ENCODE peak calls at places on chromosomes 12 and 14, in eight cellular contexts. V is HCT116, Q is activated gamma-delta T cell treated with Interleukin-2 at 50 U/mL for 16 hours, O is upper lobe of right lung, B is H9, Y is C1 segment of cervical spinal cord, U is hippocampal formation, Z is T-helper 9 cell. E is an unnamed sample.

GRCh38 chr14:73795974-73796373 is 55.7 kb upstream of the PTGR2 start:
- DNase-seq in B (no peak), V (peak), Y (no peak), O (no peak), Q (no peak), U (no peak), Z (no peak), E (no peak)

GRCh38 chr14:83566567-83566966 is 1963.4 kb upstream of the FLRT2 start:
- DNase-seq in V (no peak), Z (no peak), O (no peak), Y (no peak), U (no peak), Q (no peak), B (no peak), E (no peak)

GRCh38 chr12:112855375-112855774 is 51.4 kb upstream of the OAS1 start:
- DNase-seq in B (peak), Q (no peak), Y (no peak), V (peak), O (no peak), U (no peak), Z (no peak), E (no peak)

GRCh38 chr14:21191809-21192446 is 36.1 kb upstream of the OR5AU1 start:
- DNase-seq in Q (peak), V (peak), U (no peak), Y (peak), B (peak), Z (peak), O (peak), E (peak)

GRCh38 chr12:28517101-28517500 is 326.8 kb downstream of the CCDC91 start:
- DNase-seq in Y (no peak), O (no peak), Z (no peak), U (no peak), B (no peak), V (no peak), Q (no peak), E (no peak)

GRCh38 chr12:25997401-25997973 is 39.0 kb downstream of the RASSF8 start:
- DNase-seq in O (no peak), Z (no peak), V (peak), U (no peak), B (no peak), Q (no peak), Y (no peak), E (no peak)

GRCh38 chr14:91417983-91418386 is 365 bp upstream of the CCDC88C start:
- DNase-seq in Q (peak), Z (peak), V (peak), Y (peak), U (no peak), O (peak), B (peak), E (peak)

GRCh38 chr14:20493634-20494033 is 11.7 kb upstream of the RNASE10 start:
- DNase-seq in Q (no peak), V (no peak), O (no peak), U (no peak), B (no peak), Z (no peak), Y (peak), E (no peak)

GRCh38 chr14:38339704-38340103 is 83.8 kb upstream of the CLEC14A start:
- DNase-seq in Z (no peak), O (no peak), B (no peak), Y (no peak), V (no peak), Q (no peak), U (no peak), E (no peak)

GRCh38 chr12:78403681-78404080 is 460.9 kb upstream of the SYT1 start:
- DNase-seq in B (no peak), Y (no peak), Q (no peak), V (no peak), O (no peak), Z (no peak), U (no peak), E (no peak)

GRCh38 chr12:118581396-118581795 is 205.0 kb downstream of the SUDS3 start:
- DNase-seq in O (no peak), B (no peak), V (no peak), Q (no peak), U (peak), Y (no peak), Z (no peak), E (no peak)

GRCh38 chr14:22276913-22277816 is 311.9 kb downstream of the DAD1 start:
- DNase-seq in Q (no peak), U (no peak), Z (no peak), O (no peak), Y (no peak), B (no peak), V (peak), E (no peak)

GRCh38 chr12:88775742-88776151 is 195.5 kb upstream of the KITLG start:
- DNase-seq in Y (no peak), Z (no peak), V (no peak), B (no peak), U (no peak), Q (no peak), O (no peak), E (no peak)

GRCh38 chr12:75877588-75878381 is 153.8 kb downstream of the PHLDA1 start:
- DNase-seq in V (no peak), Q (no peak), Z (no peak), Y (no peak), U (no peak), O (no peak), B (no peak), E (no peak)

GRCh38 chr12:57603758-57604453 is 718 bp upstream of the DTX3 start:
- DNase-seq in Q (no peak), V (no peak), B (peak), U (peak), Y (no peak), O (no peak), Z (no peak), E (no peak)

GRCh38 chr12:103794814-103795213 is 46.2 kb downstream of the NT5DC3 start:
- DNase-seq in Q (no peak), V (no peak), B (no peak), O (no peak), Z (no peak), Y (peak), U (no peak), E (no peak)

GRCh38 chr12:3578557-3578956 is 87.6 kb downstream of the PRMT8 start:
- DNase-seq in B (no peak), U (no peak), O (peak), Z (no peak), Y (no peak), Q (no peak), V (no peak), E (no peak)

GRCh38 chr14:38254565-38255407 is 1.1 kb downstream of the CLEC14A start:
- DNase-seq in O (no peak), Q (no peak), Y (no peak), Z (no peak), U (no peak), V (no peak), B (no peak), E (peak)

GRCh38 chr14:101857226-101857625 is 95.7 kb downstream of the PPP2R5C start:
- DNase-seq in Y (no peak), B (peak), Q (no peak), O (no peak), Z (no peak), V (peak), U (no peak), E (no peak)

GRCh38 chr12:11959117-11959823 is 111.5 kb upstream of the BCL2L14 start:
- DNase-seq in U (no peak), B (no peak), V (no peak), Y (no peak), O (no peak), Q (no peak), Z (no peak), E (no peak)

GRCh38 chr12:120534703-120535655 is 823 bp downstream of the RNF10 start:
- DNase-seq in Y (peak), V (no peak), U (no peak), Z (peak), Q (peak), B (peak), O (peak), E (peak)

GRCh38 chr12:27733052-27733656 is 22.5 kb downstream of the MRPS35 start:
- DNase-seq in Y (no peak), U (no peak), B (no peak), Q (no peak), Z (peak), O (no peak), V (no peak), E (peak)

GRCh38 chr14:60189923-60190840 is 25.0 kb upstream of the DHRS7 start:
- DNase-seq in O (no peak), B (no peak), Y (no peak), Q (no peak), Z (no peak), V (no peak), U (peak), E (no peak)

GRCh38 chr12:120669055-120669828 is 17.7 kb upstream of the MLEC start:
- DNase-seq in Z (no peak), Q (no peak), Y (no peak), V (no peak), B (peak), U (no peak), O (no peak), E (no peak)

GRCh38 chr14:98252819-98253218 is 1019.2 kb downstream of the BCL11B start:
- DNase-seq in B (no peak), U (no peak), O (no peak), Z (no peak), Q (no peak), V (no peak), Y (no peak), E (no peak)

GRCh38 chr14:39762576-39763401 is 330.6 kb upstream of the FBXO33 start:
- DNase-seq in Y (peak), V (no peak), U (no peak), Q (no peak), Z (no peak), O (no peak), B (no peak), E (no peak)

GRCh38 chr12:24560867-24561266 is 388.0 kb downstream of the BCAT1 start:
- DNase-seq in U (no peak), O (no peak), V (no peak), Z (no peak), Y (peak), Q (no peak), B (no peak), E (no peak)

GRCh38 chr14:73738518-73739173 is 24.5 kb upstream of the PNMA1 start:
- DNase-seq in U (no peak), V (no peak), Y (no peak), B (peak), O (no peak), Q (no peak), Z (no peak), E (no peak)

GRCh38 chr12:727321-727720 is 25.1 kb upstream of the WNK1 start:
- DNase-seq in B (no peak), U (no peak), Y (no peak), Q (no peak), Z (no peak), O (no peak), V (no peak), E (no peak)

GRCh38 chr12:47965581-47965980 is 2.2 kb downstream of the TMEM106C start:
- DNase-seq in B (no peak), Q (no peak), U (no peak), V (no peak), Y (no peak), O (no peak), Z (no peak), E (no peak)

GRCh38 chr12:105601158-105601557 is 270.7 kb downstream of the C12orf75 start:
- DNase-seq in O (no peak), B (no peak), Z (no peak), Y (no peak), Q (no peak), U (no peak), V (no peak), E (no peak)